ENCODE peak calls at places on chromosomes 6 and 20, in five cellular contexts. One of them, this sample, is unnamed.
A peak's percentile ranks its signal among the peaks of the same experiment; 100 is the strongest.

GRCh38 chr6:39602590-39603319 is 122.5 kb downstream of the KIF6 start:
- DNase-seq in AG09309: no peak
- DNase-seq in fibroblast of lung: peak; percentile 16
- DNase-seq in neural crest cell: no peak
- DNase-seq in GM23338: no peak
- DNase-seq in this sample: no peak

GRCh38 chr20:7703436-7703835 is 236.8 kb downstream of the HAO1 start:
- DNase-seq in AG09309: no peak
- DNase-seq in fibroblast of lung: no peak
- DNase-seq in neural crest cell: no peak
- DNase-seq in GM23338: no peak
- DNase-seq in this sample: no peak

GRCh38 chr6:170174771-170175643 is 115.9 kb downstream of the DLL1 start:
- DNase-seq in AG09309: no peak
- DNase-seq in fibroblast of lung: no peak
- DNase-seq in neural crest cell: no peak
- DNase-seq in GM23338: no peak
- DNase-seq in this sample: no peak

GRCh38 chr20:14948416-14948815 is 611.0 kb upstream of the FLRT3 start:
- DNase-seq in AG09309: no peak
- DNase-seq in fibroblast of lung: no peak
- DNase-seq in neural crest cell: no peak
- DNase-seq in GM23338: no peak
- DNase-seq in this sample: no peak

GRCh38 chr20:39190666-39191570 is 228.8 kb downstream of the DHX35 start:
- DNase-seq in AG09309: peak; percentile 1
- DNase-seq in fibroblast of lung: peak; percentile 15
- DNase-seq in neural crest cell: no peak
- DNase-seq in GM23338: peak; percentile 5
- DNase-seq in this sample: no peak

GRCh38 chr6:131740161-131740560 is 29.3 kb upstream of the CTAGE9 start:
- DNase-seq in AG09309: peak; percentile 70
- DNase-seq in fibroblast of lung: peak; percentile 69
- DNase-seq in neural crest cell: no peak
- DNase-seq in GM23338: no peak
- DNase-seq in this sample: no peak

GRCh38 chr6:19865178-19865577 is 28.0 kb downstream of the ID4 start:
- DNase-seq in AG09309: no peak
- DNase-seq in fibroblast of lung: no peak
- DNase-seq in neural crest cell: no peak
- DNase-seq in GM23338: no peak
- DNase-seq in this sample: no peak

GRCh38 chr6:118892248-118893094 is 1.5 kb upstream of the ASF1A start:
- DNase-seq in AG09309: no peak
- DNase-seq in fibroblast of lung: peak; percentile 44
- DNase-seq in neural crest cell: no peak
- DNase-seq in GM23338: no peak
- DNase-seq in this sample: no peak

GRCh38 chr6:157887892-157888291 is 64.8 kb downstream of the SNX9 start:
- DNase-seq in AG09309: no peak
- DNase-seq in fibroblast of lung: no peak
- DNase-seq in neural crest cell: no peak
- DNase-seq in GM23338: no peak
- DNase-seq in this sample: no peak

GRCh38 chr20:10761232-10761631 is 87.4 kb upstream of the JAG1 start:
- DNase-seq in AG09309: no peak
- DNase-seq in fibroblast of lung: peak; percentile 99
- DNase-seq in neural crest cell: no peak
- DNase-seq in GM23338: no peak
- DNase-seq in this sample: no peak

GRCh38 chr6:37618916-37619605 is 78.6 kb downstream of the MDGA1 start:
- DNase-seq in AG09309: no peak
- DNase-seq in fibroblast of lung: peak; percentile 32
- DNase-seq in neural crest cell: no peak
- DNase-seq in GM23338: no peak
- DNase-seq in this sample: no peak

GRCh38 chr20:40323411-40323810 is 365.6 kb downstream of the MAFB start:
- DNase-seq in AG09309: no peak
- DNase-seq in fibroblast of lung: no peak
- DNase-seq in neural crest cell: no peak
- DNase-seq in GM23338: no peak
- DNase-seq in this sample: no peak

GRCh38 chr6:28896505-28897392 is 27.0 kb downstream of the TRIM27 start:
- DNase-seq in AG09309: no peak
- DNase-seq in fibroblast of lung: peak; percentile 61
- DNase-seq in neural crest cell: peak; percentile 55
- DNase-seq in GM23338: peak; percentile 78
- DNase-seq in this sample: no peak

GRCh38 chr6:139996253-139996834 is 621.9 kb upstream of the CITED2 start:
- DNase-seq in AG09309: no peak
- DNase-seq in fibroblast of lung: peak; percentile 31
- DNase-seq in neural crest cell: no peak
- DNase-seq in GM23338: peak; percentile 62
- DNase-seq in this sample: no peak

GRCh38 chr20:19976595-19977372 is 40.4 kb upstream of the NAA20 start:
- DNase-seq in AG09309: no peak
- DNase-seq in fibroblast of lung: peak; percentile 94
- DNase-seq in neural crest cell: peak; percentile 25
- DNase-seq in GM23338: no peak
- DNase-seq in this sample: no peak

GRCh38 chr6:47168176-47168575 is 126.0 kb upstream of the ADGRF1 start:
- DNase-seq in AG09309: peak; percentile 96
- DNase-seq in fibroblast of lung: peak; percentile 98
- DNase-seq in neural crest cell: no peak
- DNase-seq in GM23338: no peak
- DNase-seq in this sample: no peak

GRCh38 chr6:131931063-131931745 is 20.0 kb downstream of the CCN2 start:
- DNase-seq in AG09309: no peak
- DNase-seq in fibroblast of lung: peak; percentile 42
- DNase-seq in neural crest cell: no peak
- DNase-seq in GM23338: no peak
- DNase-seq in this sample: no peak

DNA sequence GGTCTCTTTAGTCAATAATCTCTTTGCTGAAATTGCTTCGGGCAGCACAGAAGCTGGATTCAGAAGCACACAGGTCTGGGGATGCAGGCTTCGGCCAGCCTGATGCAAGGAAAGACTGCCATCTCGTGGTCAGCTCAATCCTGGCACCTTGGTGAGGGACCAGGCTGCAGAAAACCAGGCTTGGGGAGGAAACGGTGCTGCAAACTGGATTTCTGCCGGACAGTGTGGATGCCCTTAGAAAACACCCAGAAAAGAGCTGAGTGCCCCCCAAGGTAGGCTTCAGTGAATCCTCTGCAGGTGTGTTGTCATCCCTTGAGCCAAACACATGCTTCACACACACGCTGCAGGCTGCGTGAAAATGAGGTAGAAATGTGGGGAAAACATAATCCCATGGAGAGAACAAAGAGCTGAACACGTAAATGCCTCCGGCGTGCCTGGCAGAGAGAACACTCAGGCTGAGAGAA is 89.8 kb upstream of the PAX1 start:
- DNase-seq in AG09309: peak; percentile 16
- DNase-seq in fibroblast of lung: peak; percentile 37
- DNase-seq in neural crest cell: peak; percentile 70
- DNase-seq in GM23338: peak; percentile 81
- DNase-seq in this sample: peak; percentile 21
- TF ChIP-seq CTCF in AG09309: peak; percentile 87
- TF ChIP-seq CTCF in fibroblast of lung: peak; percentile 60
- TF ChIP-seq CTCF in neural crest cell: peak; percentile 87
- TF ChIP-seq CTCF in GM23338: peak; percentile 94
- TF ChIP-seq CTCF in this sample: peak; percentile 84

DNA sequence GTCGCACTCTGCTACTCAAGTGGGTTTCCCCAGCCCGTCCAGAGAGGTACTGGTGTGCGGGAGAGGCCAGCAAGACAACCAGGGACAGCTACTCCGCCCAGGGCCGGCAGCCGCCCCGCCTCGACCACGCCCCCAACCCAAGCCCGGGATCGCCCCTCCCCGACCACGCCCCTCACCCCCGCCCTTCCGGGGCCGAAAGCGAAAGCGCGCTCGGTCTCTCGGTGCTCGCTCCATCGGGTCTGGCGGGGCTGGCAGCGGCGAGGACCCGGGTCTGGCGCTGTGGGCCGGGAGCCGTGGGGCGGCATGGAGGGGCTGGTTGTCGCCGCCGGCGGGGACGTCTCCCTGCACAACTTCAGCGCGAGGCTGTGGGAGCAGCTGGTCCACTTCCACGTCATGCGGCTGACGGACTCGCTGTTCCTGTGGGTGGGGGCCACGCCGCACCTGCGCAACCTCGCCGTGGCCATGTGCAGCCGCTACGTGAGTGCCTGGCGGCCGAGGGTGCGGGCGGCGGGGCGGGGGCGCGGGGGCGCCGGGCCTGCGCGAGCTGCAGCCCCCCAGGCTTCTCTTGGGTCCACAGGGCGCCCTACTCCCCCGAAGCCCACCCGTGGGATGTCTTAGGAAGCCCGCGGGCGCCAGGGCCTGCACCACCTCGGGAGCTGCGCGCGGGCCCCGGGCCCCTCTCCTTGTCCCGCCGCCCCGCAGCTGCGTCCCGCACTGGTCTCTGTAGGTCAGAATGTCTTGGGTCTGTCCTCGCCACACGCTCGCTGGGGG is at the start of gene PSMG4:
- DNase-seq in AG09309: peak; percentile 25
- DNase-seq in fibroblast of lung: peak; percentile 84
- DNase-seq in neural crest cell: peak; percentile 99
- DNase-seq in GM23338: peak; percentile 95
- DNase-seq in this sample: peak; percentile 92
- TF ChIP-seq CTCF in AG09309: no peak
- TF ChIP-seq CTCF in fibroblast of lung: no peak
- TF ChIP-seq CTCF in neural crest cell: peak; percentile 19
- TF ChIP-seq CTCF in GM23338: no peak
- TF ChIP-seq CTCF in this sample: no peak

GRCh38 chr6:43053545-43054205 is at the start of gene CUL7:
- DNase-seq in AG09309: peak; percentile 70
- DNase-seq in fibroblast of lung: peak; percentile 96
- DNase-seq in neural crest cell: peak; percentile 73
- DNase-seq in GM23338: peak; percentile 98
- DNase-seq in this sample: peak; percentile 100
- TF ChIP-seq CTCF in AG09309: no peak
- TF ChIP-seq CTCF in fibroblast of lung: no peak
- TF ChIP-seq CTCF in neural crest cell: no peak
- TF ChIP-seq CTCF in GM23338: no peak
- TF ChIP-seq CTCF in this sample: no peak

DNA sequence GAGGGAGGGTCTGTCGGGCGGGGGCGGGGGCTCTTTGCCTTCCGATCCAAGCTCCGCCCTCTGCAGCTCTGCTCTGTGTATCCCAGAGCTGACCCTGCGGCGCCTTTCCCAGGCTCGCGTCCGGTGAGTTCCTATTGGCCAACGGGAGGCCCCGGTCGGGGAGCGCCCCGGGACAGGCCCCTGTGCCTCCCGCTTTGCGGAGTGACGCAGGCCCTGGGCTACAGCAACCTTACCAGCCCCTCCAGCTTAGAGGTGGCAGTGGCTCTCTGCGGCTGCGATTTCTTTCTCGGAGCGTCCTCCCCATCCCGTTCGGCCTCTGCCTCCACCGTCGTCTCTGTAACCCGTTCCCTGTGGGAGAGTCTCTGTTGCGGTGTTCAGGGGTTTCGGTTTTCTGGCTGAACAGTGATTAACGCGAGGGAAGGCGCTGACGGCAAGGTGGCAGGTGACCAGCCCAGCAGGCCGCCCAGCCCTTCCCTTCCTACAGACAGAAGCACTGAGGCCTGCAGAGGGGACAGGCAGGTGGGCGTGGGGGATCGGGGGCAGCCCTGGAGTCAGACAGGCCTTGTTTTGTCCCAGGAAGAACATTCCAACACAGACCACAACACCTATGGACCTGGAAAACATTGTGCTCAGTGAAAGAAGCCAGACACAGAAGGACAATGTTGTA is 18.1 kb upstream of the CEBPB start:
- DNase-seq in AG09309: no peak
- DNase-seq in fibroblast of lung: peak; percentile 66
- DNase-seq in neural crest cell: peak; percentile 73
- DNase-seq in GM23338: peak; percentile 97
- DNase-seq in this sample: no peak
- TF ChIP-seq CTCF in AG09309: no peak
- TF ChIP-seq CTCF in fibroblast of lung: no peak
- TF ChIP-seq CTCF in neural crest cell: no peak
- TF ChIP-seq CTCF in GM23338: no peak
- TF ChIP-seq CTCF in this sample: no peak

GRCh38 chr6:52515219-52515960 is 61.5 kb downstream of the TRAM2 start:
- DNase-seq in AG09309: no peak
- DNase-seq in fibroblast of lung: peak; percentile 60
- DNase-seq in neural crest cell: no peak
- DNase-seq in GM23338: no peak
- DNase-seq in this sample: no peak

GRCh38 chr6:52517502-52518278 is 59.2 kb downstream of the TRAM2 start:
- DNase-seq in AG09309: peak; percentile 77
- DNase-seq in fibroblast of lung: peak; percentile 97
- DNase-seq in neural crest cell: no peak
- DNase-seq in GM23338: peak; percentile 80
- DNase-seq in this sample: no peak

GRCh38 chr6:52516269-52516668 is 60.6 kb downstream of the TRAM2 start:
- DNase-seq in AG09309: no peak
- DNase-seq in fibroblast of lung: no peak
- DNase-seq in neural crest cell: no peak
- DNase-seq in GM23338: no peak
- DNase-seq in this sample: no peak

GRCh38 chr6:52518279-52518944 is 58.4 kb downstream of the TRAM2 start:
- DNase-seq in AG09309: no peak
- DNase-seq in fibroblast of lung: no peak
- DNase-seq in neural crest cell: no peak
- DNase-seq in GM23338: no peak
- DNase-seq in this sample: no peak

DNA sequence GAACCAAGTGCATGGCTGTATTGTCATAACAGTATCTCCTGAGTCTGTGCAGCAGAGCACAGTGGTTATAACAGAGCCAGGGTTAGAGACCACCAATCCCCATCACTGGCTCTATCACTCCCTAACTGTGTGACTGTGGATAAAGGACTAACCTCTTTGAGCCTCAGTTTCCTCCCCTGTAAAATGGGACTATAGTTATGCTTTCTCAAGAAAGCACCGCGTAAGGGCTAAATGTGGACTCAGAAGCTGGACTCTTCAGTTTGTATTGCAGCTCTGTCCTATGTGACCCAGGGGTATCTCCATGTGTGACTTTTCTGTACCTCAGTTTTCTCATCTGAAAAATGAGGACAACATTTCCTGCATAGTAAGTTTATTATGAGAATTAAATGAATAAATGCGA is 59.9 kb downstream of the TRAM2 start:
- DNase-seq in AG09309: no peak
- DNase-seq in fibroblast of lung: no peak
- DNase-seq in neural crest cell: no peak
- DNase-seq in GM23338: no peak
- DNase-seq in this sample: no peak
- TF ChIP-seq CTCF in AG09309: no peak
- TF ChIP-seq CTCF in fibroblast of lung: no peak
- TF ChIP-seq CTCF in neural crest cell: no peak
- TF ChIP-seq CTCF in GM23338: no peak
- TF ChIP-seq CTCF in this sample: no peak

GRCh38 chr6:163816441-163816840 is 401.9 kb downstream of the QKI start:
- DNase-seq in AG09309: no peak
- DNase-seq in fibroblast of lung: peak; percentile 28
- DNase-seq in neural crest cell: no peak
- DNase-seq in GM23338: no peak
- DNase-seq in this sample: no peak
- TF ChIP-seq CTCF in AG09309: no peak
- TF ChIP-seq CTCF in fibroblast of lung: no peak
- TF ChIP-seq CTCF in neural crest cell: no peak
- TF ChIP-seq CTCF in GM23338: no peak
- TF ChIP-seq CTCF in this sample: no peak

This sample was measured in D721Med.